ENCODE peak calls at places on chromosomes 6 and 20, in six cellular contexts. X, F, C, E, P and D are unnamed samples. For H3K36me3, the result is how much of the 10 kb centered on the place peaks cover.

GRCh38 chr20:39195495-39196129 is 233.5 kb downstream of the DHX35 start:
- DNase-seq in P (no peak), X (no peak), C (no peak), F (no peak), E (no peak), D (no peak)

GRCh38 chr20:35698298-35699126 is 640 bp downstream of the NFS1 start:
- DNase-seq in P (no peak), C (no peak), X (peak), E (peak), F (no peak), D (no peak)

GRCh38 chr20:25227317-25227831 is 20.5 kb upstream of the PYGB start:
- DNase-seq in E (no peak), X (peak), F (peak), C (peak), P (peak), D (no peak)

GRCh38 chr6:49087372-49087771 is 375.7 kb downstream of the MMUT start:
- DNase-seq in C (no peak), F (peak), P (no peak), X (peak), E (no peak), D (no peak)

GRCh38 chr6:168035661-168036616 is 38.5 kb downstream of the KIF25 start:
- DNase-seq in C (peak), E (peak), P (peak), X (peak), F (peak), D (no peak)

GRCh38 chr6:169293196-169293595 is 39.5 kb upstream of the THBS2 start:
- DNase-seq in C (no peak), X (peak), E (no peak), F (peak), P (no peak), D (no peak)

GRCh38 chr6:16206595-16207037 is 31.8 kb upstream of the GMPR start:
- DNase-seq in F (peak), X (peak), E (peak), P (peak), C (peak), D (no peak)

GRCh38 chr6:79431469-79431868 is 105.8 kb downstream of the LCA5 start:
- DNase-seq in P (no peak), E (no peak), X (no peak), C (peak), F (no peak), D (no peak)

GRCh38 chr20:51428451-51429143 is 113.9 kb downstream of the NFATC2 start:
- DNase-seq in C (no peak), X (peak), E (no peak), P (peak), F (no peak), D (peak)

GRCh38 chr6:73704260-73704659 is 8.3 kb downstream of the CD109 start:
- DNase-seq in C (peak), P (peak), E (no peak), F (peak), X (peak), D (no peak)

GRCh38 chr20:24755411-24755922 is 193.6 kb upstream of the CST7 start:
- DNase-seq in C (no peak), E (no peak), P (no peak), F (peak), X (no peak), D (no peak)

GRCh38 chr6:43286456-43286994 is 11.5 kb upstream of the SLC22A7 start:
- DNase-seq in C (no peak), F (no peak), X (no peak), P (no peak), E (no peak), D (no peak)

GRCh38 chr6:136527831-136528230 is 22.4 kb downstream of the MAP7 start:
- DNase-seq in X (no peak), E (no peak), P (no peak), F (no peak), C (no peak), D (no peak)

GRCh38 chr6:127471379-127472255 is 12.4 kb upstream of the KIAA0408 start:
- DNase-seq in P (no peak), E (no peak), C (no peak), X (no peak), F (no peak), D (no peak)

GRCh38 chr20:32535953-32536823 is 48.9 kb downstream of the NOL4L start:
- DNase-seq in E (peak), X (peak), F (no peak), C (no peak), P (no peak), D (peak)

GRCh38 chr6:1795923-1796322 is 186.2 kb downstream of the FOXC1 start:
- DNase-seq in F (no peak), X (no peak), C (no peak), E (no peak), P (no peak), D (no peak)

GRCh38 chr6:71349395-71349794 is 60.8 kb downstream of the OGFRL1 start:
- DNase-seq in X (peak), E (no peak), C (no peak), P (no peak), F (peak), D (no peak)

GRCh38 chr6:142702501-142703460 is 242.2 kb downstream of the HIVEP2 start:
- DNase-seq in X (peak), F (no peak), E (peak), C (peak), P (no peak), D (peak)

GRCh38 chr6:113776998-113777397 is 80.1 kb upstream of the MARCKS start:
- DNase-seq in C (no peak), X (peak), E (no peak), P (peak), F (no peak), D (no peak)

GRCh38 chr20:33685328-33686007 is 717 bp downstream of the E2F1 start:
- DNase-seq in X (no peak), E (peak), F (no peak), C (peak), P (no peak), D (no peak)

GRCh38 chr6:119322034-119322433 is 27.5 kb downstream of the MAN1A1 start:
- DNase-seq in P (no peak), X (no peak), F (no peak), C (no peak), E (no peak), D (no peak)

GRCh38 chr20:46356195-46357029 is 48.1 kb upstream of the CDH22 start:
- DNase-seq in C (no peak), X (no peak), E (no peak), P (no peak), F (no peak), D (no peak)

GRCh38 chr6:140858381-140858971 is 1274.2 kb upstream of the GJE1 start:
- DNase-seq in E (no peak), P (no peak), C (peak), F (no peak), X (no peak), D (no peak)

GRCh38 chr20:57076202-57076651 is 190.2 kb downstream of the BMP7 start:
- DNase-seq in F (no peak), P (peak), C (peak), X (peak), E (no peak), D (no peak)

GRCh38 chr20:13515291-13515690 is 123.4 kb downstream of the TASP1 start:
- DNase-seq in P (no peak), E (no peak), X (no peak), F (no peak), C (no peak), D (no peak)

GRCh38 chr20:45893831-45894230 is 2.7 kb downstream of the CTSA start:
- DNase-seq in F (no peak), E (no peak), P (no peak), C (no peak), X (no peak), D (no peak)

GRCh38 chr20:13458860-13459451 is 179.8 kb downstream of the TASP1 start:
- DNase-seq in C (peak), X (peak), F (peak), P (peak), E (peak), D (no peak)

GRCh38 chr6:11586117-11586516 is 48.6 kb downstream of the TMEM170B start:
- DNase-seq in X (no peak), F (no peak), E (no peak), C (no peak), P (peak), D (no peak)

GRCh38 chr6:119856136-119856535 is 506.6 kb upstream of the MAN1A1 start:
- DNase-seq in P (peak), C (peak), X (no peak), E (no peak), F (peak), D (no peak)

GRCh38 chr20:49281059-49281912 is 3.4 kb upstream of the ZNFX1 start:
- DNase-seq in X (peak), F (peak), C (no peak), E (peak), P (peak), D (no peak)

GRCh38 chr6:130150906-130151305 is 71.8 kb downstream of the SAMD3 start:
- DNase-seq in F (no peak), P (no peak), C (no peak), X (peak), E (no peak), D (no peak)

GRCh38 chr6:21556968-21557721 is 36.4 kb upstream of the SOX4 start:
- DNase-seq in X (no peak), F (no peak), E (no peak), P (no peak), C (no peak), D (no peak)

GRCh38 chr6:105424177-105424783 is 21.4 kb upstream of the PREP start:
- DNase-seq in E (peak), P (peak), X (peak), F (peak), C (peak), D (no peak)

GRCh38 chr20:36919715-36920333 is 31.7 kb downstream of the SAMHD1 start:
- DNase-seq in F (peak), X (peak), P (peak), C (peak), E (peak), D (no peak)

GRCh38 chr20:36916199-36916598 is 35.3 kb downstream of the SAMHD1 start:
- DNase-seq in P (no peak), F (no peak), X (no peak), C (no peak), E (no peak), D (no peak)

GRCh38 chr20:36917943-36918342 is 33.6 kb downstream of the SAMHD1 start:
- DNase-seq in P (no peak), E (no peak), F (peak), C (no peak), X (no peak), D (no peak)

GRCh38 chr20:36920334-36920730 is 31.2 kb downstream of the SAMHD1 start:
- DNase-seq in P (no peak), X (no peak), F (no peak), C (no peak), E (no peak), D (no peak)

GRCh38 chr20:36917240-36917639 is 34.3 kb downstream of the SAMHD1 start:
- DNase-seq in E (no peak), F (no peak), P (no peak), X (no peak), C (no peak), D (no peak)
- H3K36me3 ChIP-seq in E (under half), F (under half), P (under half), X (under half), C (under half), D (half or more)

GRCh38 chr20:62899633-62900051 is 26.7 kb downstream of the DIDO1 start:
- DNase-seq in E (no peak), C (no peak), F (no peak), X (peak), P (no peak), D (no peak)

GRCh38 chr20:62898970-62899632 is 27.2 kb downstream of the DIDO1 start:
- DNase-seq in E (no peak), C (no peak), P (no peak), F (no peak), X (no peak), D (no peak)

GRCh38 chr20:62897666-62898065 is 28.6 kb downstream of the DIDO1 start:
- DNase-seq in C (no peak), P (no peak), E (no peak), X (no peak), F (no peak), D (peak)

GRCh38 chr20:62896526-62896925 is 29.8 kb downstream of the DIDO1 start:
- DNase-seq in P (no peak), C (no peak), E (no peak), F (no peak), X (no peak), D (peak)

GRCh38 chr20:62898093-62898964 is 28.0 kb downstream of the DIDO1 start:
- DNase-seq in E (no peak), F (no peak), C (no peak), P (no peak), X (no peak), D (no peak)
- H3K36me3 ChIP-seq in E (under half), F (under half), C (under half), P (half or more), X (under half), D (half or more)

GRCh38 chr20:1177680-1178079 is 7.1 kb downstream of the TMEM74B start:
- DNase-seq in P (no peak), X (peak), C (no peak), F (no peak), E (no peak), D (no peak)

GRCh38 chr20:1178103-1178502 is 6.7 kb downstream of the TMEM74B start:
- DNase-seq in P (no peak), E (no peak), F (no peak), X (no peak), C (no peak), D (no peak)

GRCh38 chr20:1173698-1174097 is 11.1 kb downstream of the TMEM74B start:
- DNase-seq in C (no peak), E (no peak), X (no peak), P (no peak), F (no peak), D (no peak)

GRCh38 chr20:1171461-1172093 is 13.2 kb downstream of the TMEM74B start:
- DNase-seq in C (no peak), P (no peak), F (peak), E (no peak), X (peak), D (no peak)

DNA sequence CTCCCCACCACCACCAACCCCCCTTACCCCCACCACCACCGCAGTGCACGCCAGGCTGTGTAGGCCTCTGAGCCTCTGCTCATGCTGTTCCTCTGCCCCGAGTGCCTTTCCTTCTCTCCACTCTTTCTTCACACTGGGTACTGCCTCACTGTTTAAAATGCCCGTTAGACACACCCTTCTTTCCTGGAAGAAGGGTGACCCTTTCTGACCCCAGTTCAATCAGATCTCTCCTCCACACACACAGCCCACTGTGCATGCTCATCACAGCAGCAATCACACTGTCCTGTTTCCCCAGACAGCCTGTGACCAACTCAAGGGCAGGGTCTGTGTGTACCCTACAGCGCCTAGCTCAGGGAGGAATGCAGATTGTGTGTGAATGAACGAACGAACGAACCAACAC is 10.0 kb downstream of the TMEM74B start:
- DNase-seq in C (no peak), X (no peak), P (no peak), E (no peak), F (no peak), D (no peak)
- H3K36me3 ChIP-seq in C (under half), X (under half), P (under half), E (under half), F (under half), D (half or more)

GRCh38 chr20:38134427-38135281 is 30.4 kb downstream of the TGM2 start:
- DNase-seq in F (no peak), P (peak), C (peak), X (peak), E (no peak), D (no peak)

GRCh38 chr20:38137441-38138037 is 27.5 kb downstream of the TGM2 start:
- DNase-seq in F (no peak), X (no peak), C (no peak), P (no peak), E (no peak), D (no peak)

GRCh38 chr20:38133680-38134426 is 31.2 kb downstream of the TGM2 start:
- DNase-seq in C (no peak), F (no peak), E (no peak), P (no peak), X (no peak), D (no peak)

GRCh38 chr20:38136421-38137245 is 28.4 kb downstream of the TGM2 start:
- DNase-seq in E (no peak), C (no peak), F (no peak), X (no peak), P (no peak), D (no peak)

DNA sequence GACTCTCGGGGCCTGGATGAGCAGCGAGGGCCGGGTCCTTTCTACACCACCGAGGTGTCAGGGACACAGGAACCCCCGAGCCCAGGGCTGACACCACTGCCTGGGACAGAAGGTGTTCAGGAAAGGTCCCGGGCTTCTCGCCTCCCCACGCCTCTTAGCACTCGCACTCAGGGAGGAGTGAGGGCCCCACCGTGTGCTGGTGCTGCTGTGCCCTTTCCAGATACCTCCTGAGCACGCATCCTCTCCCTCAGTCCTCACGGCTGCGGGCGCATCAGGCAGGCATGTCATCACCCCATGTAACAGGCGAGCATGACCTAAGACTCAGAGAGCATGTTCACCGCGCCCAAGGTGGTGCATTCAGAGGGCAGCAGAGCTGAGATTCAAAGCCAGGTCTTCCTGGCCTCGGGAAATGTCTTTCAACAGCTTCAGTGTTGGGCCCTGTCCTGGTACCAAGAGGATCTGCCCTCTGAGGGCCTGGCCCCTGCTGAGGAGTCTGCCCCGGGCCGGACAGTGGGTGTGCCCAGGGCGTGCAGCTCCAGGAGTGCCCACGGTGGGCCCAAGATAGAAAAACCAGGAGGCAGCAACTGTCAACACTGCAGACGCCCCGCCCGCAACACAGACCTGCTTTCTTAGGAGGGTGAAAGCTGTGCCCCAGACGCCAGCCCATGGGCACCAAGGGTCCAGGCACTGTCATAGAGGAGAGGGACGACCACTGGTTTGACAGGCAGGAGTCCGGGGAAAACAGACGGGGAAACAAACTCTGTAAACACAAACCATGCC is 29.2 kb downstream of the TGM2 start:
- DNase-seq in E (no peak), X (no peak), C (no peak), F (no peak), P (no peak), D (no peak)
- H3K36me3 ChIP-seq in E (under half), X (under half), C (under half), F (under half), P (half or more), D (half or more)

GRCh38 chr6:36604090-36605060 is 10.2 kb downstream of the SRSF3 start:
- DNase-seq in E (no peak), C (no peak), F (no peak), X (no peak), P (no peak), D (no peak)
- H3K36me3 ChIP-seq in E (under half), C (half or more), F (under half), X (half or more), P (half or more), D (half or more)

GRCh38 chr6:63504777-63505384 is 67.4 kb upstream of the LOC128125822 start:
- DNase-seq in F (no peak), C (no peak), X (no peak), E (no peak), P (no peak), D (no peak)

GRCh38 chr6:63510353-63510686 is 62.0 kb upstream of the LOC128125822 start:
- DNase-seq in X (no peak), F (no peak), C (no peak), E (no peak), P (no peak), D (no peak)

GRCh38 chr6:63509652-63510352 is 62.5 kb upstream of the LOC128125822 start:
- DNase-seq in F (peak), C (peak), P (no peak), X (peak), E (peak), D (peak)

GRCh38 chr6:63510786-63511185 is 61.5 kb upstream of the LOC128125822 start:
- DNase-seq in F (no peak), P (no peak), X (no peak), E (no peak), C (no peak), D (no peak)

DNA sequence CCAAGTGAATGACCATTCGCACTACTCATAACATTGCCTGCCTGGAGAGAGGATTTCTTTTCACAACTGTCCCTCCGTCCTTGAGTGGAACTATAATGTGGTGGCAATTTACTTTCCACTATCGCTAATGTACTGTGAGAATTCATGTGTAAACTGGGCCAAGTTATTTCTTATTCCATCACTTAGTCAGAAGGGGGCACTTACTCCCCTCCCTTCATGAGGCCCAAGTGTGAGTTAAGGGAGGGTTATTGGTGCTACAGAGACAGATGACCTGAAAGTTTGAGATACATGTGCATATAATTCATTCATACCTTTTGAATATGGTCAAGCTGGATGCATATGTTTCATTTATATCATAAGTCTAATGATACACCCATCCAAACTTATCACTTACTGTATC is 65.2 kb upstream of the LOC128125822 start:
- DNase-seq in C (no peak), E (no peak), F (no peak), X (no peak), P (no peak), D (no peak)
- H3K36me3 ChIP-seq in C (under half), E (under half), F (under half), X (under half), P (under half), D (under half)

DNA sequence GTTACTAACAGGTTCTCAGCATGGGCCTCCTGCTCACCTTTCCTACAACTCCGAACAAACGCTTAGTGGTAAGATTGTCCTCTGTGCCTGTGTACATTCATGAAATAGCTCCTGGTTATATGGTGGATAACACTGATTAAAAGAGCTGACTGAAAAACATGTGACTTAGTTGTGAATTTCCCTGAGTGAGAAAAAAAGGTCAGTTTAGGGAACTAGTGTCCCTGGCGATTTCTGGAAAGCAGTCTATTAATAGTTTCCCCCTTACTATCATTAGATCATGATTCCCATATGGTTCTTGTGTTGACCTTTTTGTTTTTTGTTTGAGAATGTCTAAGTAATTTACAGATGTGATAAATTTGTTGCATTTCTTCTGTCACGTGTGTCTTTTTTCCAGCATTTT is 15.6 kb downstream of the SNRPC start:
- DNase-seq in P (no peak), C (no peak), X (no peak), F (no peak), E (no peak), D (no peak)
- H3K36me3 ChIP-seq in P (under half), C (under half), X (under half), F (under half), E (under half), D (half or more)

GRCh38 chr6:126015869-126016268 is 29.5 kb downstream of the TRMT11 start:
- DNase-seq in P (peak), C (peak), F (no peak), E (no peak), X (no peak), D (no peak)
- H3K36me3 ChIP-seq in P (under half), C (under half), F (under half), E (under half), X (under half), D (half or more)